ENCODE peak calls at places on chromosome 14, in five cellular contexts. L, O, V, I and S are unnamed samples.

GRCh38 chr14:67285876-67286452 is 44.7 kb downstream of the PALS1 start:
- DNase-seq in I (peak), V (peak), O (peak), L (peak), S (peak)

GRCh38 chr14:88630565-88630964 is 67.7 kb downstream of the ZC3H14 start:
- DNase-seq in I (no peak), O (peak), V (no peak), L (no peak), S (peak)

GRCh38 chr14:103847954-103848719 is 762 bp upstream of the PPP1R13B start:
- DNase-seq in I (no peak), V (peak), O (no peak), L (peak), S (no peak)

GRCh38 chr14:73795466-73795865 is 56.2 kb upstream of the PTGR2 start:
- DNase-seq in V (no peak), I (no peak), O (peak), L (no peak), S (no peak)

GRCh38 chr14:75429562-75429961 is 1.7 kb downstream of the JDP2 start:
- DNase-seq in L (no peak), V (no peak), O (no peak), I (no peak), S (no peak)

GRCh38 chr14:29037428-29037827 is 270.8 kb downstream of the FOXG1 start:
- DNase-seq in I (no peak), L (no peak), V (no peak), O (peak), S (peak)

GRCh38 chr14:54627325-54627717 is 60.4 kb downstream of the SAMD4A start:
- DNase-seq in V (no peak), O (no peak), L (no peak), I (no peak), S (no peak)

GRCh38 chr14:105939810-105940508 is 413.6 kb downstream of the TMEM121 start:
- DNase-seq in I (no peak), L (no peak), O (no peak), V (no peak), S (no peak)

GRCh38 chr14:51211149-51211548 is 28.9 kb upstream of the TMX1 start:
- DNase-seq in L (peak), V (peak), I (peak), O (peak), S (no peak)

GRCh38 chr14:65637780-65638179 is 225.2 kb downstream of the FUT8 start:
- DNase-seq in L (no peak), O (peak), I (peak), V (no peak), S (peak)

GRCh38 chr14:26872510-26872909 is 274.7 kb upstream of the NOVA1 start:
- DNase-seq in I (no peak), L (no peak), V (no peak), O (no peak), S (no peak)

GRCh38 chr14:56005580-56006053 is 112.6 kb upstream of the PELI2 start:
- DNase-seq in I (no peak), O (no peak), V (no peak), L (no peak), S (peak)

GRCh38 chr14:94382684-94383663 is 5.4 kb downstream of the SERPINA1 start:
- DNase-seq in I (no peak), L (no peak), O (no peak), V (no peak), S (no peak)

GRCh38 chr14:26872930-26873470 is 275.2 kb upstream of the NOVA1 start:
- DNase-seq in I (no peak), V (no peak), O (no peak), L (no peak), S (no peak)

GRCh38 chr14:32259368-32260013 is 56.4 kb upstream of the RNU6-8 start:
- DNase-seq in V (no peak), I (peak), O (peak), L (no peak), S (peak)

GRCh38 chr14:23306113-23306411 is 571 bp upstream of the BCL2L2 start:
- DNase-seq in O (no peak), V (no peak), L (no peak), I (no peak), S (no peak)

GRCh38 chr14:100867631-100868315 is 35.7 kb downstream of the RTL1 start:
- DNase-seq in O (no peak), I (no peak), L (no peak), V (no peak), S (no peak)

GRCh38 chr14:72745991-72746980 is 147.6 kb downstream of the DPF3 start:
- DNase-seq in I (peak), O (peak), L (no peak), V (no peak), S (peak)

GRCh38 chr14:66405158-66405557 is 81.0 kb upstream of the CCDC196 start:
- DNase-seq in L (no peak), I (no peak), O (peak), V (peak), S (no peak)

GRCh38 chr14:51401756-51402155 is 161.7 kb downstream of the TMX1 start:
- DNase-seq in O (no peak), I (no peak), V (no peak), L (no peak), S (no peak)

GRCh38 chr14:102939820-102940561 is 17.5 kb downstream of the AMN start:
- DNase-seq in V (no peak), L (no peak), I (peak), O (no peak), S (no peak)

GRCh38 chr14:35202195-35202594 is 79.8 kb downstream of the PRORP start:
- DNase-seq in L (no peak), O (no peak), V (no peak), I (no peak), S (no peak)

GRCh38 chr14:104441275-104442106 is 138.1 kb upstream of the C14orf180 start:
- DNase-seq in L (no peak), V (no peak), I (no peak), O (no peak), S (no peak)

GRCh38 chr14:23402296-23403138 is 5.6 kb downstream of the MYH6 start:
- DNase-seq in I (no peak), O (no peak), V (no peak), L (no peak), S (no peak)

GRCh38 chr14:61372379-61372778 is 51.0 kb downstream of the PRKCH start:
- DNase-seq in V (no peak), I (no peak), L (no peak), O (no peak), S (no peak)

GRCh38 chr14:33682746-33683145 is 268.1 kb downstream of the EGLN3 start:
- DNase-seq in V (no peak), O (no peak), L (no peak), I (peak), S (peak)

GRCh38 chr14:36438883-36439282 is 81.1 kb downstream of the NKX2-1 start:
- DNase-seq in L (peak), V (peak), O (no peak), I (no peak), S (no peak)

GRCh38 chr14:64801800-64802199 is 77.9 kb downstream of the SPTB start:
- DNase-seq in L (no peak), I (peak), O (peak), V (peak), S (no peak)

GRCh38 chr14:74324945-74325361 is 22.2 kb upstream of the ABCD4 start:
- DNase-seq in L (peak), V (peak), O (peak), I (peak), S (peak)